ENCODE peak calls at places on chromosomes 11 and 22, in six cellular contexts. Y is EL; F is activated CD4-positive, alpha-beta T cell treated with anti-CD3 and anti-CD28 coated beads, Interleukin-2, amount 50 U/mL, for 1 hour; Z is effector CD4-positive, alpha-beta T cell; I is ELR; J is stimulated activated CD8-positive, alpha-beta memory T cell treated with anti-CD3 and anti-CD28 coated beads, Interleukin-15, amount 100 ng/mL, for 48 hours. X is an unnamed sample.

GRCh38 chr11:78961186-78961782 is 386.6 kb upstream of the NARS2 start:
- DNase-seq in F (no peak), I (peak), Z (no peak), Y (peak), J (no peak), X (peak)

GRCh38 chr11:94809251-94809650 is 41.1 kb downstream of the AMOTL1 start:
- DNase-seq in F (no peak), Y (peak), J (no peak), Z (no peak), I (no peak), X (peak)

GRCh38 chr22:25563757-25564319 is 637 bp upstream of the GRK3 start:
- DNase-seq in Z (no peak), Y (no peak), F (no peak), I (peak), J (no peak), X (peak)

GRCh38 chr11:130047141-130047540 is 22.6 kb upstream of the APLP2 start:
- DNase-seq in Y (no peak), F (no peak), I (no peak), Z (no peak), J (no peak), X (peak)

GRCh38 chr11:57294225-57295131 is 30.3 kb downstream of the TNKS1BP1 start:
- DNase-seq in I (no peak), Y (peak), Z (no peak), J (no peak), F (no peak), X (peak)

GRCh38 chr11:132158696-132159095 is 788.3 kb downstream of the NTM start:
- DNase-seq in Z (no peak), I (peak), Y (peak), F (no peak), J (no peak), X (peak)

GRCh38 chr11:78176605-78177141 is 11.8 kb downstream of the KCTD21 start:
- DNase-seq in Y (no peak), J (no peak), Z (no peak), F (no peak), I (no peak), X (no peak)

GRCh38 chr22:22591348-22592299 is 32.6 kb upstream of the PRAME start:
- DNase-seq in F (no peak), Z (no peak), I (no peak), Y (no peak), J (no peak), X (no peak)

GRCh38 chr11:126167476-126167875 is 44.0 kb downstream of the RPUSD4 start:
- DNase-seq in I (no peak), F (no peak), Y (no peak), J (no peak), Z (no peak), X (no peak)

GRCh38 chr11:119377961-119378667 is 3.4 kb downstream of the USP2 start:
- DNase-seq in Z (no peak), I (no peak), F (no peak), J (no peak), Y (no peak), X (no peak)

GRCh38 chr11:82474876-82475275 is 258.8 kb downstream of the FAM181B start:
- DNase-seq in Y (no peak), J (no peak), Z (no peak), I (no peak), F (no peak), X (no peak)

GRCh38 chr11:78419327-78419726 is 1.7 kb upstream of the GAB2 start:
- DNase-seq in J (no peak), I (peak), Z (no peak), F (no peak), Y (peak), X (peak)